ENCODE peak calls at places on chromosomes 3 and 15, in eight cellular contexts. D is activated B cell treated with CpG ODN at 0.5 μM for 24 hours; W is ELF-1; A is CD8-positive, alpha-beta memory T cell; I is H7; P is activated T-cell treated with anti-CD3 and anti-CD28 coated beads, Interleukin-2, amount 50 U/mL, for 4 hours; S is AG20443; T is fibroblast of lung. G is an unnamed sample.

GRCh38 chr3:71030748-71031147 is 552.8 kb downstream of the FOXP1 start:
- DNase-seq in D (no peak), W (no peak), A (no peak), I (no peak), P (no peak), S (no peak), T (no peak), G (no peak)

GRCh38 chr3:173913397-173913796 is 515.9 kb downstream of the NLGN1 start:
- DNase-seq in D (no peak), W (no peak), A (no peak), I (no peak), P (no peak), S (peak; percentile 53), T (peak; percentile 9), G (no peak)

GRCh38 chr3:257826-258225 is 61.3 kb downstream of the CHL1 start:
- DNase-seq in D (no peak), W (no peak), A (no peak), I (peak; percentile 2), P (no peak), S (no peak), T (no peak), G (no peak)

GRCh38 chr3:56885461-56885860 is 83.7 kb upstream of the ARHGEF3 start:
- DNase-seq in D (no peak), W (no peak), A (no peak), I (no peak), P (no peak), S (no peak), T (no peak), G (no peak)

GRCh38 chr3:8646313-8646938 is 1.8 kb upstream of the SSUH2 start:
- DNase-seq in D (no peak), W (no peak), A (no peak), I (no peak), P (no peak), S (no peak), T (no peak), G (no peak)

GRCh38 chr15:75785771-75786563 is 57.3 kb upstream of the UBE2Q2 start:
- DNase-seq in D (no peak), W (peak; percentile 62), A (no peak), I (peak; percentile 79), P (no peak), S (no peak), T (peak; percentile 1), G (no peak)

GRCh38 chr15:76185716-76186115 is 125.6 kb downstream of the ETFA start:
- DNase-seq in D (no peak), W (peak; percentile 75), A (no peak), I (peak; percentile 92), P (no peak), S (peak; percentile 71), T (peak; percentile 81), G (peak; percentile 70)

GRCh38 chr3:171234298-171235020 is 207.9 kb upstream of the SLC2A2 start:
- DNase-seq in D (no peak), W (no peak), A (no peak), I (no peak), P (no peak), S (no peak), T (no peak), G (no peak)

GRCh38 chr15:65450556-65450955 is 27.8 kb upstream of the IGDCC4 start:
- DNase-seq in D (no peak), W (no peak), A (no peak), I (no peak), P (no peak), S (no peak), T (no peak), G (no peak)

GRCh38 chr3:149536429-149536828 is 61.9 kb downstream of the TM4SF4 start:
- DNase-seq in D (no peak), W (peak; percentile 82), A (no peak), I (peak; percentile 55), P (no peak), S (peak; percentile 47), T (peak; percentile 39), G (no peak)

GRCh38 chr3:130935761-130936160 is 41.9 kb downstream of the ATP2C1 start:
- DNase-seq in D (no peak), W (no peak), A (no peak), I (no peak), P (no peak), S (peak; percentile 50), T (peak; percentile 68), G (peak; percentile 48)

GRCh38 chr15:22227961-22228762 is 147.8 kb downstream of the OR4M2 start:
- DNase-seq in D (no peak), W (no peak), A (no peak), I (no peak), P (no peak), S (no peak), T (no peak), G (no peak)

GRCh38 chr3:127799476-127800222 is 22.7 kb downstream of the MGLL start:
- DNase-seq in D (no peak), W (no peak), A (no peak), I (no peak), P (no peak), S (peak; percentile 88), T (peak; percentile 76), G (peak; percentile 76)

GRCh38 chr15:36911322-36911944 is 188.9 kb downstream of the MEIS2 start:
- DNase-seq in D (no peak), W (peak; percentile 34), A (no peak), I (no peak), P (no peak), S (peak; percentile 50), T (peak; percentile 42), G (peak; percentile 34)

GRCh38 chr3:15330031-15330596 is 2.3 kb downstream of the SH3BP5 start:
- DNase-seq in D (no peak), W (no peak), A (no peak), I (no peak), P (no peak), S (peak; percentile 82), T (peak; percentile 56), G (peak; percentile 16)

GRCh38 chr15:72784233-72784876 is 797 bp upstream of the ADPGK start:
- DNase-seq in D (no peak), W (peak; percentile 71), A (no peak), I (no peak), P (no peak), S (peak; percentile 70), T (peak; percentile 94), G (peak; percentile 77)

GRCh38 chr15:60351066-60351465 is 46.7 kb downstream of the ANXA2 start:
- DNase-seq in D (no peak), W (no peak), A (no peak), I (no peak), P (no peak), S (peak; percentile 35), T (peak; percentile 45), G (no peak)

GRCh38 chr15:31161990-31162389 is 60.5 kb upstream of the TRPM1 start:
- DNase-seq in D (no peak), W (no peak), A (no peak), I (no peak), P (no peak), S (no peak), T (no peak), G (no peak)

GRCh38 chr15:74365619-74366445 is 1.6 kb downstream of the CYP11A1 start:
- DNase-seq in D (no peak), W (peak; percentile 84), A (no peak), I (peak; percentile 85), P (no peak), S (peak; percentile 85), T (peak; percentile 55), G (peak; percentile 72)

GRCh38 chr3:10983219-10983916 is 9.2 kb upstream of the SLC6A1 start:
- DNase-seq in D (no peak), W (peak; percentile 40), A (no peak), I (peak; percentile 86), P (no peak), S (peak; percentile 79), T (peak; percentile 21), G (peak; percentile 76)

GRCh38 chr3:122102191-122102935 is 47.2 kb downstream of the CD86 start:
- DNase-seq in D (no peak), W (no peak), A (no peak), I (no peak), P (peak; percentile 7), S (no peak), T (no peak), G (no peak)

GRCh38 chr3:196559826-196560225 is 8.5 kb downstream of the WDR53 start:
- DNase-seq in D (no peak), W (no peak), A (no peak), I (no peak), P (no peak), S (no peak), T (no peak), G (no peak)

G was measured in AG08396.